ENCODE peak calls at places on chromosome X, in nine cellular contexts. G, V, R, X, C, L, Z, B and Y are unnamed samples.

GRCh38 chrX:7941390-7942042 is 14.3 kb upstream of the PNPLA4 start:
- DNase-seq in L (no peak), B (peak), G (peak), C (no peak), R (peak), V (no peak), Z (no peak), X (peak), Y (peak)

GRCh38 chrX:47749185-47749967 is 87.3 kb upstream of the ZNF81 start:
- DNase-seq in X (peak), G (peak), L (no peak), V (no peak), Z (no peak), B (no peak), C (no peak), R (no peak), Y (peak)

GRCh38 chrX:63250253-63250868 is 100.8 kb downstream of the SPIN4 start:
- DNase-seq in V (no peak), X (peak), Z (peak), B (peak), C (no peak), R (peak), L (no peak), G (peak), Y (peak)

GRCh38 chrX:71618303-71618721 is at the start of gene CXCR3:
- DNase-seq in V (peak), X (peak), R (peak), G (no peak), C (no peak), L (peak), Z (no peak), B (no peak), Y (no peak)

GRCh38 chrX:115378471-115378870 is 89.0 kb downstream of the LUZP4 start:
- DNase-seq in V (no peak), Z (peak), X (peak), C (no peak), R (no peak), G (peak), B (no peak), L (no peak), Y (peak)

GRCh38 chrX:21493226-21493850 is 119.1 kb downstream of the CNKSR2 start:
- DNase-seq in X (peak), C (no peak), V (no peak), R (no peak), B (no peak), Z (no peak), G (peak), L (no peak), Y (no peak)

GRCh38 chrX:5233830-5234229 is 994.8 kb downstream of the NLGN4X start:
- DNase-seq in V (no peak), G (no peak), C (no peak), Z (no peak), B (no peak), R (no peak), L (no peak), X (no peak), Y (no peak)

GRCh38 chrX:1518512-1518911 is 18.5 kb downstream of the P2RY8 start:
- DNase-seq in G (no peak), L (no peak), B (no peak), R (peak), C (no peak), V (no peak), X (no peak), Z (no peak), Y (no peak)

GRCh38 chrX:49264460-49264859 is at the start of gene FOXP3:
- DNase-seq in B (no peak), R (no peak), Z (no peak), G (no peak), C (no peak), V (no peak), X (no peak), L (no peak), Y (no peak)

GRCh38 chrX:13179100-13179499 is 134.7 kb upstream of the FAM9C start:
- DNase-seq in Z (no peak), L (no peak), G (no peak), R (no peak), B (no peak), V (no peak), C (no peak), X (no peak), Y (no peak)

GRCh38 chrX:41921492-41922124 is 1.7 kb downstream of the CASK start:
- DNase-seq in B (no peak), G (peak), R (peak), Z (peak), V (no peak), C (no peak), X (peak), L (no peak), Y (peak)

GRCh38 chrX:1169198-1169597 is 43.3 kb downstream of the CRLF2 start:
- DNase-seq in B (no peak), Z (no peak), V (no peak), G (no peak), C (no peak), R (no peak), X (no peak), L (no peak), Y (no peak)

GRCh38 chrX:48466696-48467095 is 3.4 kb downstream of the SLC38A5 start:
- DNase-seq in X (no peak), L (no peak), B (peak), R (no peak), C (no peak), V (no peak), Z (no peak), G (no peak), Y (no peak)

GRCh38 chrX:128699716-128700285 is 647.6 kb upstream of the ACTRT1 start:
- DNase-seq in L (no peak), G (no peak), V (no peak), B (no peak), C (no peak), X (no peak), R (no peak), Z (no peak), Y (no peak)

GRCh38 chrX:8366491-8366890 is 98.1 kb upstream of the VCX3B start:
- DNase-seq in C (no peak), R (no peak), V (no peak), G (no peak), B (no peak), Z (no peak), L (no peak), X (no peak), Y (no peak)

GRCh38 chrX:555589-556220 is 74.9 kb upstream of the SHOX start:
- DNase-seq in R (no peak), B (no peak), G (no peak), X (no peak), C (no peak), L (no peak), V (no peak), Z (no peak), Y (no peak)

GRCh38 chrX:71178908-71179307 is 34.3 kb downstream of the NLGN3 start:
- DNase-seq in V (peak), L (peak), G (peak), Z (peak), X (peak), R (peak), B (peak), C (no peak), Y (peak)

GRCh38 chrX:119693996-119694451 is 1.1 kb upstream of the SEPTIN6 start:
- DNase-seq in X (no peak), V (no peak), Z (no peak), G (no peak), L (no peak), R (no peak), B (peak), C (no peak), Y (no peak)

GRCh38 chrX:7815166-7815565 is 27.8 kb upstream of the VCX start:
- DNase-seq in G (no peak), X (no peak), V (no peak), B (no peak), Z (no peak), R (no peak), L (no peak), C (no peak), Y (no peak)

GRCh38 chrX:153423652-153424051 is 12.4 kb downstream of the ZFP92 start:
- DNase-seq in V (no peak), G (peak), X (no peak), Z (no peak), L (no peak), B (no peak), C (no peak), R (no peak), Y (peak)
- H3K4me3 ChIP-seq in V (no peak), G (no peak), X (no peak), Z (no peak), L (no peak), B (no peak), C (no peak), R (no peak), Y (no peak)

DNA sequence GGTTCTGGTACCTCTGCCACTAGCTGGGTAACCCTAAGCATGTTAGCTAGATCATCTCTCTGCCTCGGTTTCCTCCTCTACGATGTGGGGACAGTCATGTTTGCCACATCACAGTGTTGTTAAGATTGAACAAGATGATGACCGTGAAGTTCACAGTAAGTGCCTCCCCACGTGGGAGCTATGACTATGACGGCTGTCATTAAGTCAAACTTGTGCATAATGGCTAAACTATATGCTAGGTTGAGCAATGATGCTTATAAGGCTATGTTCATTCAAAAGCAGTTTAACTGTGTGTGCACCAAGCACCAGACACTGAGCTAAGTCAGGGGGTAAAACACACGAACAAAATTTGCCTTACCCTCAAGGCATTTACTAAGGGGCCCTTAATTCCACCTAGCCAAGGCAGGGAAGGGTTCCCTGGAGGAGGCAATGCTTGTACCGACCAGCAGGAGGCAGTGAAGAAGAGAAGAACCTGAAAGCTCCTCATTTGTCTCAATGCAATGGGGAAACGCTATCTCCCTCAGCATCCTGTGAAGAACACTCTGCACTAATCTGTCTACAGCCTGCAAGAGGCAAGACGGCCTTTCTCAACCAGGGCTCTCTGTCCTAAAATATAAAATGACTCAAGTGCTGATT is 52.9 kb downstream of the MAP7D2 start:
- DNase-seq in G (no peak), X (no peak), Z (no peak), B (peak), L (no peak), R (peak), V (no peak), C (no peak), Y (no peak)
- TF ChIP-seq CTCF in G (peak), X (peak), Z (peak), B (peak), L (no peak), R (peak), V (no peak), C (no peak), Y (peak)

GRCh38 chrX:10157032-10157341 is 212 bp downstream of the CLCN4 start:
- DNase-seq in L (no peak), B (no peak), V (no peak), C (no peak), G (no peak), R (no peak), X (peak), Z (no peak), Y (no peak)

GRCh38 chrX:10157545-10157944 is 770 bp downstream of the CLCN4 start:
- DNase-seq in X (peak), Z (no peak), L (no peak), B (no peak), C (no peak), V (no peak), G (peak), R (no peak), Y (peak)

GRCh38 chrX:10158279-10158939 is 1.6 kb downstream of the CLCN4 start:
- DNase-seq in L (no peak), R (peak), Z (no peak), X (no peak), V (no peak), B (peak), C (peak), G (no peak), Y (no peak)

GRCh38 chrX:10160221-10160620 is 3.4 kb downstream of the CLCN4 start:
- DNase-seq in X (no peak), L (no peak), V (no peak), Z (no peak), R (no peak), C (no peak), B (no peak), G (no peak), Y (no peak)

DNA sequence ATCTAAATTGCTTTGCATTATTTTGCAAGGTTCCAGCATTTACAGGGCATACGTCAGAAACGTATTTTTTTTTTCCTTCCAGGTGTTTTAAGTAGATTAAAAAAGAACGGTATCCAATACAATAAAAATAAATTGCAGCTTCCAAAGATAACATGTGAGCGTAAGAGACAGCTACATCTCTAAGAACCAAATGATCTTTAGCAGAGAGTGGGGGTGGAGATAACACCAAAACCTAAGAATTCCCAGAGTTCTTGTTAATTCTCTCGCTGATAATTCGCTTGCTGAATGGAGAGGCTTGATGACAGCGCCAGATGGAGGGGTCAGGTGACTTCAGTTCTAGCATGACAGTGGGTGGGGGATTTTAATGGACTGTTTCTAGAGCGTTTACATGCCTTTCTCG is 2.3 kb downstream of the CLCN4 start:
- DNase-seq in B (peak), V (no peak), C (no peak), L (no peak), R (no peak), Z (no peak), X (no peak), G (no peak), Y (no peak)
- H3K4me3 ChIP-seq in B (peak), V (no peak), C (no peak), L (no peak), R (peak), Z (no peak), X (no peak), G (no peak), Y (no peak)

DNA sequence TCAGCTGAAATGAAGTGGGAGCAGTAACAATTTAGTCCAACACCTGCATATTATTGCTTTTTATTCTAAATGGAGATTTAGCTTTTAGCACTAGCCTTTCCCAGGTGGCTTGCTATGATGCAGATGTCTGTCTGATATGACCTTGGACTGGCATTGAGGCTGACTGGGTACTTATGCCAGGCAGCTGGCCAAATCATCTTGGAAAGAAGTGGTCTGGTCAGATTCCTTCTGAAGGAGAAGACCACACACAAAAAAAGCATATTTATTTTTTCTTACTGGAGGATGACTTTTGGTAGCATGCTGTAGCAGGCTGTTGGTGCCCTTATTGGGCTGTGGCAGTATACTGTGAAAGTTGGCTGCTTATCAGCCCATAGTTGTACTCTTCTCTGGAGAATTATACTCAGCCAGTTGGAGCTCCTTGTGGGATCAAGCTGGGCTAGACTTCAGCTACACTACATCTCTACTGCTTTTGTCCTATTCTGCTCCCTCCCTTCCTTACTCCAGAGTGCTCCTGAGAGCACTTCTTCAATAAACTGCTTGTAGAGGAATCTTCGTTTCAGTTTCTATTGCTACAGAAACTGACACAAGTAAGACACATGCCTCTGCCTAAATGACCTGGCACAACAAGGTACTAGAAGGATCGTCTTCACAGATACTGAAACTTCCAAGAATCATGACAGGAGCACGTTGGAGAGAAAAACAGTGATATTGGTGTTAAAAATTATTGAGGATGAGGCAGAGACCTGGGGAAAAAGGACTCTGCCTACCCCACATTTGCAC is 196.8 kb upstream of the RPS6KA3 start:
- DNase-seq in C (no peak), X (no peak), B (no peak), L (no peak), R (no peak), V (no peak), G (no peak), Z (no peak), Y (no peak)
- TF ChIP-seq CTCF in C (no peak), X (no peak), B (no peak), L (no peak), R (no peak), V (no peak), G (no peak), Z (no peak), Y (no peak)

DNA sequence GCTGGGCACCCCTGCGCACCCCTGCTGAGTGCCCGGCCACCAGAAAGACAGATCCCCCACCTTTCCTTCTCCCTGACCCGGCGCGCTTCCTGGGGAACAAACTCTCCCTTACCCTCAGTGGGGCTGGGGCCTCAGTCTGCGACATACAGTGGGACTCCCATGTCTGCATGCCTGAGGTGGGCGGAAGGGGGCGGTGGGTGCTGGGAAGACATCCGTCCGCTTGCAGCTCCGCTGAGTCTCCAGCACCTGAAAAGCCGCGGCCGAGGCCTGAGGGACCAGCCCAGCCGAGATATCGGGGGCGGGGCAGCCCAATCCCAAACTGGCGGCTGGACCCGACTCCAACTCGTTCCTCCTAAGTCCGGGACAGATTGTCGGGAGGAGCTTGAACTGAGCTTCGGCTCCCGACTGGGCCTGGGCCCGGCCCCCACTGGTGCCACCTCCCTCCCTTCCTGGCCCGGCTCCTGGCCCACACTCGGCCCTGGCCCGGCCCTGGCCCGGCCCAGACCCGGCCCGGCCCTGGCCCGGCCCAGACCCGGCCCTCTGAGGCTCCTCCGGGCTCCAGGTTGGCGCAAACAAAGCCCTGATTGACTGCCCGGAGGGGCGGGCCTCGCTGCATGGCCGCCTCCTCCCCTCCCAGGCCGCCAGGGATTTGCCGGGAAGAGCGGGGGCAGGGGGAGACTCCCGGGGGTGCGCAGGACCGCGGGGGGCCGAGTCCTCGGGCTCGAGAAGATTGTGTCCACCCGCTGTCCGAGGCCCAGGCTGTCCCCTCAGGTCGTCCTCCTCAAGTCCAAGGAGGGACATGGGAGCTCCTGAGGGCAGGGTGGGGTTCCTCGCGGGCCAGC is 878 bp upstream of the SLC16A2 start:
- DNase-seq in R (no peak), V (peak), Z (peak), G (peak), B (peak), L (peak), C (peak), X (peak), Y (peak)
- H3K4me3 ChIP-seq in R (no peak), V (peak), Z (peak), G (peak), B (peak), L (no peak), C (peak), X (peak), Y (peak)

DNA sequence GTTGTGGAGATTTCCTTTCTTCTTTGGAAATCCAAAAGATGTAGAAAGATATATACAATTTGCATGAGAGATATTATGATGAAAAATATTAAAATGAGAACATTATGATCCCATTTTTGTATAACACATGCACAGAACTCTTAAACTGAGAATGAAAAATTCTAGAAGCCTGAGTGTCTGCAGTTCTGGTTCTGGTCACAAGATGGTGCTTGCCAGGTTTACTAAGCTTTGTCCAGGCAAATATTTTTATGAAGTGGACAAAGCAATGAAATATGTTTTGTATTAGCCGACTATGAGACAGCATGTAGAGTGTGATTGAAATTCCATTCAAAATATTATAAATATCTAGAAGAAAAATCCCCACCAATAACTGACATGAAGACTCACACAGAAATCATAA is 2.2 kb downstream of the PWWP3B start:
- DNase-seq in V (no peak), X (peak), R (no peak), B (peak), L (no peak), G (peak), Z (no peak), C (no peak), Y (peak)
- TF ChIP-seq CTCF in V (no peak), X (peak), R (peak), B (peak), L (no peak), G (peak), Z (peak), C (peak), Y (peak)

GRCh38 chrX:101385795-101386541 is at the start of gene BTK:
- DNase-seq in V (peak), L (no peak), C (no peak), B (no peak), R (peak), G (no peak), Z (no peak), X (no peak), Y (no peak)
- H3K4me3 ChIP-seq in V (peak), L (no peak), C (no peak), B (no peak), R (peak), G (no peak), Z (no peak), X (no peak), Y (no peak)

GRCh38 chrX:40244980-40245379 is 147.2 kb upstream of the BCOR start:
- DNase-seq in V (no peak), G (no peak), Z (no peak), B (no peak), C (no peak), L (no peak), X (no peak), R (no peak), Y (peak)
- TF ChIP-seq CTCF in V (no peak), G (no peak), Z (no peak), B (no peak), C (no peak), L (no peak), X (no peak), R (no peak), Y (no peak)

DNA sequence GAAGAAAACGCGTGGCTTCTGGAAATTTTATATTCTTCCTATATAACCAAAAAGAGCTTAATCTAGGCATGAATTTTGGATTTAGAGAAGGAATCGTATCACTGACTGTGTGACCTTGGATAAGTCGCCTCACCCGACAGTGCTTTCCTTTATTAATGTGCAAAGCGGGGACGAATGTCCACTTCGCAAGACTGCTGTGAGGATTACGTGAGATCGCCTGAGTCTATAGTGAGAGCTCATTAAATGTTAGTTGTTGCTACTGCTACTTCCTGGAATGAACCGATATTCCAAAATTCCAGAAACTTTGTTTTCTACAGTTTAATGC is 448 bp upstream of the TBC1D8B start:
- DNase-seq in Z (no peak), G (no peak), L (peak), X (no peak), R (no peak), V (no peak), B (peak), C (no peak), Y (peak)
- H3K4me3 ChIP-seq in Z (peak), G (peak), L (peak), X (peak), R (peak), V (peak), B (peak), C (peak), Y (peak)

GRCh38 chrX:138745215-138745614 is 33.7 kb upstream of the FGF13 start:
- DNase-seq in X (peak), G (peak), V (no peak), C (no peak), R (peak), B (peak), L (no peak), Z (no peak), Y (peak)
- TF ChIP-seq CTCF in X (peak), G (peak), V (peak), C (peak), R (peak), B (peak), L (peak), Z (peak), Y (peak)